ENCODE peak calls at places on chromosomes 7 and 10, in seven cellular contexts. H is T-helper 2 cell; L is NCI-H1930; B is substantia nigra; N is MM.1S; X is HTR-8/SVneo; P is activated effector memory CD4-positive, alpha-beta T cell treated with anti-CD3 and anti-CD28 coated beads, Interleukin-2, amount 50 U/mL, for 16 hours. W is an unnamed sample.

GRCh38 chr7:77315102-77315501 is 101.0 kb downstream of the GSAP start:
- DNase-seq in H (no peak), L (no peak), B (no peak), N (no peak), X (no peak), P (no peak), W (no peak)

GRCh38 chr10:95553674-95554073 is 7.5 kb downstream of the SORBS1 start:
- DNase-seq in H (no peak), L (no peak), B (no peak), N (no peak), X (no peak), P (no peak), W (no peak)

GRCh38 chr10:100668001-100668400 is 77.4 kb upstream of the PAX2 start:
- DNase-seq in H (no peak), L (no peak), B (no peak), N (no peak), X (no peak), P (no peak), W (no peak)

GRCh38 chr10:53808677-53809076 is 992.4 kb downstream of the PCDH15 start:
- DNase-seq in H (no peak), L (no peak), B (no peak), N (no peak), X (no peak), P (no peak), W (no peak)

GRCh38 chr10:17425584-17426262 is 28.7 kb downstream of the ST8SIA6 start:
- DNase-seq in H (peak), L (no peak), B (no peak), N (no peak), X (no peak), P (peak), W (no peak)

GRCh38 chr10:132696728-132697567 is 89.0 kb downstream of the NKX6-2 start:
- DNase-seq in H (no peak), L (no peak), B (no peak), N (no peak), X (no peak), P (peak), W (no peak)

GRCh38 chr7:86776136-86776535 is 132.4 kb downstream of the GRM3 start:
- DNase-seq in H (no peak), L (no peak), B (no peak), N (no peak), X (no peak), P (no peak), W (no peak)

GRCh38 chr7:122884186-122884585 is 2.1 kb downstream of the CADPS2 start:
- DNase-seq in H (no peak), L (peak), B (no peak), N (no peak), X (no peak), P (no peak), W (no peak)

GRCh38 chr10:62582804-62583208 is 208.6 kb downstream of the ZNF365 start:
- DNase-seq in H (no peak), L (no peak), B (no peak), N (no peak), X (no peak), P (no peak), W (no peak)

W was measured in Panc1.